ENCODE peak calls at places on chromosomes 6 and 20, in five cellular contexts. J is ovary, R is GM06990, I is HCT116, C is cardiac muscle cell. D is an unnamed sample.

GRCh38 chr6:113683968-113684367 is 173.2 kb upstream of the MARCKS start:
- DNase-seq in C (no peak), J (no peak), R (no peak), I (no peak), D (no peak)

GRCh38 chr20:10487354-10488115 is 52.4 kb downstream of the SLX4IP start:
- DNase-seq in I (no peak), C (no peak), J (no peak), R (no peak), D (peak)

GRCh38 chr6:127520061-127520460 is 926 bp upstream of the MTCL3 start:
- DNase-seq in I (no peak), J (no peak), R (no peak), C (peak), D (peak)

GRCh38 chr20:33727115-33727479 is 4.7 kb upstream of the ZNF341 start:
- DNase-seq in J (no peak), C (no peak), I (no peak), R (no peak), D (no peak)

GRCh38 chr20:5039255-5039657 is 37.9 kb upstream of the SLC23A2 start:
- DNase-seq in C (no peak), R (peak), J (no peak), I (no peak), D (no peak)

GRCh38 chr6:89404512-89404911 is 7.6 kb downstream of the RRAGD start:
- DNase-seq in C (no peak), J (no peak), I (no peak), R (no peak), D (no peak)

GRCh38 chr6:15948930-15949900 is 179.7 kb upstream of the MYLIP start:
- DNase-seq in C (peak), I (no peak), J (no peak), R (no peak), D (no peak)

GRCh38 chr6:90730191-90730673 is 143.4 kb upstream of the MAP3K7 start:
- DNase-seq in R (no peak), J (no peak), C (no peak), I (no peak), D (no peak)

GRCh38 chr6:144104898-144105487 is 9.6 kb upstream of the SF3B5 start:
- DNase-seq in I (peak), J (no peak), C (peak), R (peak), D (peak)

GRCh38 chr20:23668477-23668951 is 20.3 kb downstream of the CST4 start:
- DNase-seq in J (no peak), I (peak), R (no peak), C (peak), D (peak)

GRCh38 chr20:36847009-36847709 is 28.8 kb upstream of the TLDC2 start:
- DNase-seq in R (no peak), I (no peak), C (peak), J (peak), D (peak)

GRCh38 chr6:120826253-120826652 is 508.0 kb downstream of the TBC1D32 start:
- DNase-seq in C (peak), J (no peak), R (no peak), I (peak), D (peak)

GRCh38 chr20:4835244-4836177 is 113.8 kb downstream of the PRND start:
- DNase-seq in R (no peak), J (peak), I (no peak), C (peak), D (peak)

GRCh38 chr20:59063358-59064213 is 21.0 kb upstream of the PRELID3B start:
- DNase-seq in J (peak), I (peak), R (no peak), C (peak), D (peak)

GRCh38 chr6:158161566-158162254 is 6.4 kb downstream of the SERAC1 start:
- DNase-seq in C (no peak), R (no peak), I (no peak), J (no peak), D (no peak)

GRCh38 chr6:18185624-18186023 is 30.4 kb downstream of the KDM1B start:
- DNase-seq in R (no peak), C (no peak), I (no peak), J (no peak), D (no peak)

GRCh38 chr6:158861686-158862381 is 42.7 kb upstream of the EZR start:
- DNase-seq in R (no peak), C (no peak), I (no peak), J (no peak), D (no peak)

GRCh38 chr20:1897486-1897885 is 2.3 kb downstream of the SIRPA start:
- DNase-seq in J (no peak), I (no peak), R (no peak), C (peak), D (no peak)

GRCh38 chr20:59297641-59298040 is 2.8 kb upstream of the EDN3 start:
- DNase-seq in J (no peak), R (no peak), C (no peak), I (no peak), D (no peak)

GRCh38 chr6:126123226-126123625 is 136.9 kb downstream of the TRMT11 start:
- DNase-seq in J (peak), R (no peak), I (no peak), C (peak), D (no peak)

GRCh38 chr6:48597951-48598350 is 487.0 kb upstream of the PTCHD4 start:
- DNase-seq in I (no peak), J (no peak), R (no peak), C (peak), D (no peak)

GRCh38 chr6:103797738-103798137 is 1062.0 kb downstream of the HACE1 start:
- DNase-seq in J (no peak), I (no peak), C (peak), R (no peak), D (no peak)

GRCh38 chr6:154868143-154868594 is 126.9 kb upstream of the TIAM2 start:
- DNase-seq in I (peak), J (no peak), R (no peak), C (peak), D (peak)

GRCh38 chr6:151616091-151616513 is 122.3 kb downstream of the CCDC170 start:
- DNase-seq in R (no peak), I (no peak), J (no peak), C (no peak), D (no peak)

GRCh38 chr6:54053893-54054391 is 57.3 kb upstream of the MLIP start:
- DNase-seq in C (peak), J (no peak), R (no peak), I (peak), D (peak)

GRCh38 chr20:21707999-21708737 is 2.7 kb downstream of the PAX1 start:
- DNase-seq in C (no peak), R (no peak), I (no peak), J (no peak), D (no peak)

GRCh38 chr6:56804996-56805395 is 149.9 kb upstream of the BEND6 start:
- DNase-seq in C (peak), J (no peak), I (no peak), R (no peak), D (peak)

GRCh38 chr6:95091823-95092436 is 485.4 kb upstream of the MANEA start:
- DNase-seq in I (peak), C (peak), R (no peak), J (no peak), D (peak)

GRCh38 chr6:87791029-87791428 is 89.0 kb upstream of the AKIRIN2 start:
- DNase-seq in R (no peak), C (no peak), I (no peak), J (no peak), D (no peak)

GRCh38 chr6:54193560-54193959 is 82.3 kb downstream of the MLIP start:
- DNase-seq in R (no peak), C (no peak), I (no peak), J (no peak), D (no peak)

GRCh38 chr20:18466574-18466893 is 296 bp downstream of the DZANK1 start:
- DNase-seq in R (no peak), C (no peak), I (no peak), J (no peak), D (no peak)

GRCh38 chr20:6704132-6704861 is 63.2 kb upstream of the BMP2 start:
- DNase-seq in I (no peak), R (no peak), C (peak), J (no peak), D (peak)

GRCh38 chr6:111480988-111481830 is 1.8 kb downstream of the REV3L start:
- DNase-seq in R (no peak), I (no peak), J (no peak), C (no peak), D (no peak)

GRCh38 chr6:109083657-109084056 is 11.0 kb downstream of the SESN1 start:
- DNase-seq in C (no peak), J (no peak), I (no peak), R (no peak), D (no peak)

DNA sequence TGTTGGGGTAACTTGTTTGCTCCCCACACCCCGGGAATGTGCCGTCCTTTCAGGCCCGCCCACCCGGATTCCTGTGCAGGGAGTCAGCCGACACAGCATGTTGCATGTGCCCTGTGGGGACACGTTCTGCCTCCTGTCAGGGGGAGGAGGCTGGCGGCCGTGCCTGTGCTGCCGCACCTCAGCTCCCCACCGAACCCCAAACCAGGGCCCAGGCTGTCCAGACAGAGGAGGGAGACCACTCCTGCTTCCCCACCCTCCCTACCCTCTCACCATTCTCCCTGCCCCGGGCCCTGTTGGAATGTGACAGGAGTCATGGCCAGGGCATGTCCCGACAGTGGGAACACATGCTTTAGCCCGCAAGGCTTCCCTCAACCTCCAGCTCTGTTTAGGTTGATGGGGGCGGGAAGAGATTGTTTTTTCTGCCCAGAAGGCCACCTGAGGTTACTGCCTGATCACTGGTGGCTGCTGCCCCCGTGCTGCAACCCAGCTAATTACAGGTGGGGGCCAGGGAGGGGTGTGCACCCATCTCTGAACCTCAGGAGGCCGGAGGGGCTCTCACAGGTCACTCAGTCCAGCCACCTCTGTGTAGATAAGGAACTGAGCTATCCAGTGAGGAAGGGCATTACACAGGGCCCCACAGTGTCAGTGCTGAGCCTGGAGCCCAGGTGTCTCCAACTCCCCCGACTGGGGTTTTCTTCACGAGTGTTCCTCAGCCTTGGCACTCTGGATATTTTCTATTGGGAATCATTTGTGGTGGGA is 13.6 kb downstream of the LRRC73 start:
- DNase-seq in J (no peak), R (no peak), I (no peak), C (peak), D (peak)
- TF ChIP-seq CTCF in J (no peak), R (peak), I (peak), C (peak), D (peak)

DNA sequence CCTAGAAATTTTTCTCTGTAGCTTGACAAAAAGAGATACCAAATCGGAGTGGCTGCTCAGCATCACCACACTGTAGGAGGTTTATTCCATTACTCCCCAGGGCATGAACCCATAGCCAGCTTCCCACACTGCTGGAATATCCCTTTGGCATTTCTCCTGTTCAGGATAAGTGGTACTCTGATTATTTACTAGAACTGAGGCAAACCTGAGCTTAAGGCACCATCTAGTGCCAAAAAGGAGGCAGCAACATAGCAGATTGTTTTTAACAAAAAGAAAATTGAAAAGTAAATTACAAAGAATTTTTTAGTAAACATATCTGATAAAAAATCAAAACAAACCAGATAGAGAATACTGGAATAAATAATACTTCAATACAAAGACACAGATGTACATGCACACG is 181.7 kb downstream of the WDR27 start:
- DNase-seq in R (no peak), J (no peak), I (no peak), C (peak), D (peak)
- H3K4me3 ChIP-seq in R (no peak), J (no peak), I (no peak), C (no peak), D (no peak)

GRCh38 chr20:44006126-44006525 is 91.5 kb downstream of the TOX2 start:
- DNase-seq in I (no peak), C (no peak), R (no peak), J (no peak), D (no peak)

GRCh38 chr20:44004306-44004915 is 89.8 kb downstream of the TOX2 start:
- DNase-seq in J (no peak), I (no peak), C (no peak), R (no peak), D (no peak)

GRCh38 chr20:44008806-44009678 is 94.4 kb downstream of the TOX2 start:
- DNase-seq in I (no peak), J (no peak), C (no peak), R (no peak), D (no peak)

GRCh38 chr20:44005661-44006060 is 91.0 kb downstream of the TOX2 start:
- DNase-seq in I (no peak), J (no peak), R (no peak), C (no peak), D (no peak)

DNA sequence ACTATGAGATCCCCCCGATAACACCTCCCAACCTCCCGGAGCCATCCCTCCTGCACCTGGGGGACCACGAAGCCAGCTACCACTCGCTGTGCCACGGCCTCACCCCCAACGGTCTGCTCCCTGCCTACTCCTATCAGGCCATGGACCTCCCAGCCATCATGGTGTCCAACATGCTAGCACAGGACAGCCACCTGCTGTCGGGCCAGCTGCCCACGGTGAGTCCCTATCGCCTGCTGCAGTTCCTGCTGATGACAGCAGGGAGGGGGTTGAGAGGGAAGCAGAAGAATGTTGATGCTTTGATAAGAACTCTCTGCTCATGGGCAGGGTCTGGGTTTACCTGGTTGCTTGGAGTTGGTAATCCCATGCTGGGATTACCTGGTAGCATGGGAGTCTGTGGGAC is 91.9 kb downstream of the TOX2 start:
- DNase-seq in I (no peak), J (no peak), R (no peak), C (no peak), D (no peak)
- TF ChIP-seq CTCF in I (no peak), J (no peak), R (no peak), C (no peak), D (no peak)

GRCh38 chr6:106477158-106477557 is 116.6 kb downstream of the CRYBG1 start:
- DNase-seq in R (no peak), C (no peak), J (no peak), I (no peak), D (no peak)
- H3K4me3 ChIP-seq in R (no peak), C (no peak), J (no peak), I (no peak), D (no peak)

D was measured in astrocyte of the spinal cord.